ENCODE peak calls at places on chromosomes 1 and 21, in ten cellular contexts. One of them, this sample, is unnamed. For H3K9me3, the result is how much of the 10 kb centered on the place peaks cover.

GRCh38 chr1:184457500-184457899 is 70.7 kb downstream of the C1orf21 start:
- DNase-seq in endodermal cell: no peak
- DNase-seq in mammary epithelial cell: no peak
- DNase-seq in K562: no peak
- DNase-seq in neural progenitor cell: no peak
- DNase-seq in astrocyte: no peak
- DNase-seq in GM23248: peak
- DNase-seq in fibroblast of lung: no peak
- DNase-seq in trophoblast cell: no peak
- DNase-seq in endothelial cell of umbilical vein: no peak
- DNase-seq in this sample: peak

GRCh38 chr1:218674280-218674773 is 329.2 kb downstream of the TGFB2 start:
- DNase-seq in trophoblast cell: peak
- DNase-seq in fibroblast of lung: peak
- DNase-seq in mammary epithelial cell: no peak
- DNase-seq in GM23248: peak
- DNase-seq in K562: no peak
- DNase-seq in endothelial cell of umbilical vein: peak
- DNase-seq in neural progenitor cell: peak
- DNase-seq in astrocyte: peak
- DNase-seq in endodermal cell: peak
- DNase-seq in this sample: peak

GRCh38 chr1:7541629-7542028 is 229.5 kb upstream of the VAMP3 start:
- DNase-seq in endodermal cell: peak
- DNase-seq in neural progenitor cell: no peak
- DNase-seq in endothelial cell of umbilical vein: no peak
- DNase-seq in mammary epithelial cell: no peak
- DNase-seq in astrocyte: peak
- DNase-seq in K562: peak
- DNase-seq in GM23248: peak
- DNase-seq in fibroblast of lung: peak
- DNase-seq in trophoblast cell: no peak
- DNase-seq in this sample: no peak

GRCh38 chr1:210298296-210298695 is 30.4 kb upstream of the HHAT start:
- DNase-seq in endothelial cell of umbilical vein: no peak
- DNase-seq in GM23248: peak
- DNase-seq in trophoblast cell: no peak
- DNase-seq in astrocyte: no peak
- DNase-seq in K562: no peak
- DNase-seq in endodermal cell: no peak
- DNase-seq in fibroblast of lung: no peak
- DNase-seq in neural progenitor cell: no peak
- DNase-seq in mammary epithelial cell: no peak
- DNase-seq in this sample: no peak

GRCh38 chr1:62782197-62782886 is 1.6 kb upstream of the ATG4C start:
- DNase-seq in endodermal cell: no peak
- DNase-seq in fibroblast of lung: peak
- DNase-seq in neural progenitor cell: no peak
- DNase-seq in GM23248: peak
- DNase-seq in endothelial cell of umbilical vein: no peak
- DNase-seq in astrocyte: peak
- DNase-seq in K562: no peak
- DNase-seq in trophoblast cell: peak
- DNase-seq in mammary epithelial cell: peak
- DNase-seq in this sample: peak

GRCh38 chr1:21573971-21574458 is 64.8 kb downstream of the ALPL start:
- DNase-seq in trophoblast cell: peak
- DNase-seq in neural progenitor cell: peak
- DNase-seq in endodermal cell: peak
- DNase-seq in GM23248: peak
- DNase-seq in mammary epithelial cell: peak
- DNase-seq in endothelial cell of umbilical vein: peak
- DNase-seq in K562: peak
- DNase-seq in astrocyte: peak
- DNase-seq in fibroblast of lung: peak
- DNase-seq in this sample: peak

GRCh38 chr1:40155910-40156309 is 5.3 kb upstream of the RLF start:
- DNase-seq in endodermal cell: no peak
- DNase-seq in mammary epithelial cell: no peak
- DNase-seq in trophoblast cell: no peak
- DNase-seq in K562: no peak
- DNase-seq in GM23248: no peak
- DNase-seq in endothelial cell of umbilical vein: no peak
- DNase-seq in neural progenitor cell: no peak
- DNase-seq in astrocyte: no peak
- DNase-seq in fibroblast of lung: no peak
- DNase-seq in this sample: no peak

GRCh38 chr1:115648717-115649691 is 7.2 kb downstream of the VANGL1 start:
- DNase-seq in endodermal cell: peak
- DNase-seq in astrocyte: no peak
- DNase-seq in K562: peak
- DNase-seq in mammary epithelial cell: no peak
- DNase-seq in trophoblast cell: no peak
- DNase-seq in endothelial cell of umbilical vein: peak
- DNase-seq in fibroblast of lung: no peak
- DNase-seq in neural progenitor cell: no peak
- DNase-seq in GM23248: peak
- DNase-seq in this sample: no peak

GRCh38 chr1:77316966-77317365 is 35.1 kb downstream of the AK5 start:
- DNase-seq in endothelial cell of umbilical vein: no peak
- DNase-seq in mammary epithelial cell: no peak
- DNase-seq in GM23248: peak
- DNase-seq in K562: no peak
- DNase-seq in endodermal cell: no peak
- DNase-seq in neural progenitor cell: no peak
- DNase-seq in astrocyte: peak
- DNase-seq in trophoblast cell: no peak
- DNase-seq in fibroblast of lung: peak
- DNase-seq in this sample: no peak

GRCh38 chr1:11072216-11072917 is 12.5 kb upstream of the SRM start:
- DNase-seq in fibroblast of lung: no peak
- DNase-seq in neural progenitor cell: no peak
- DNase-seq in trophoblast cell: no peak
- DNase-seq in astrocyte: no peak
- DNase-seq in mammary epithelial cell: no peak
- DNase-seq in endothelial cell of umbilical vein: no peak
- DNase-seq in GM23248: no peak
- DNase-seq in K562: no peak
- DNase-seq in endodermal cell: no peak
- DNase-seq in this sample: no peak
- H3K9ac ChIP-seq in fibroblast of lung: no peak
- H3K9ac ChIP-seq in neural progenitor cell: no peak
- H3K9ac ChIP-seq in trophoblast cell: no peak
- H3K9ac ChIP-seq in astrocyte: no peak
- H3K9ac ChIP-seq in mammary epithelial cell: no peak
- H3K9ac ChIP-seq in endothelial cell of umbilical vein: no peak
- H3K9ac ChIP-seq in GM23248: no peak
- H3K9ac ChIP-seq in K562: no peak
- H3K9ac ChIP-seq in endodermal cell: no peak
- H3K9ac ChIP-seq in this sample: no peak

DNA sequence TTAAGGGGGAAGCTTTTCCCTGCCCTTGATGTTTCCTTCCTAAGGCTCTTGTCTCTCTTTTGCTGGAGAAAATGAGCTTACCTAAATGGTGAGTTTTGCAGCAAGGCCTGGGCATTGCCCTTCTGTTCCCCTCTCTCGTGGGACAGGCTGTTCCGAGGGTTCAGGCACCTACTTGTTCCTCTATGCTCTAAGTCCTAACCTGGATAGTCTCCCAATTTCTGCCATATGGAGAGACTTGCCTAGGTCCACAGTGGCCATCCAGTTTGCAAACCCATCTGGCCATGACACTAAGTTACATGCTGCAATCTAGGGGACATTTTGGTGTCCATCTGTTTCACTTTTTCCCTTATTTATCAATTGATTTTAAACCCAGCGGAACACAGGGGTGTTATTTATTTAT is 192.0 kb upstream of the KIAA0040 start:
- DNase-seq in endodermal cell: no peak
- DNase-seq in mammary epithelial cell: no peak
- DNase-seq in neural progenitor cell: no peak
- DNase-seq in astrocyte: no peak
- DNase-seq in GM23248: no peak
- DNase-seq in endothelial cell of umbilical vein: no peak
- DNase-seq in fibroblast of lung: no peak
- DNase-seq in K562: no peak
- DNase-seq in trophoblast cell: no peak
- DNase-seq in this sample: no peak
- H3K4me3 ChIP-seq in endodermal cell: no peak
- H3K4me3 ChIP-seq in mammary epithelial cell: no peak
- H3K4me3 ChIP-seq in neural progenitor cell: no peak
- H3K4me3 ChIP-seq in astrocyte: no peak
- H3K4me3 ChIP-seq in GM23248: no peak
- H3K4me3 ChIP-seq in endothelial cell of umbilical vein: no peak
- H3K4me3 ChIP-seq in fibroblast of lung: no peak
- H3K4me3 ChIP-seq in K562: no peak
- H3K4me3 ChIP-seq in trophoblast cell: no peak
- H3K4me3 ChIP-seq in this sample: no peak

GRCh38 chr1:81034366-81034765 is 766.4 kb upstream of the ADGRL2 start:
- DNase-seq in endodermal cell: no peak
- DNase-seq in neural progenitor cell: no peak
- DNase-seq in mammary epithelial cell: no peak
- DNase-seq in K562: no peak
- DNase-seq in trophoblast cell: no peak
- DNase-seq in GM23248: no peak
- DNase-seq in fibroblast of lung: no peak
- DNase-seq in astrocyte: no peak
- DNase-seq in endothelial cell of umbilical vein: no peak
- DNase-seq in this sample: no peak

GRCh38 chr1:81032374-81032773 is 768.4 kb upstream of the ADGRL2 start:
- DNase-seq in fibroblast of lung: no peak
- DNase-seq in trophoblast cell: no peak
- DNase-seq in mammary epithelial cell: no peak
- DNase-seq in astrocyte: no peak
- DNase-seq in endodermal cell: no peak
- DNase-seq in GM23248: no peak
- DNase-seq in K562: no peak
- DNase-seq in endothelial cell of umbilical vein: no peak
- DNase-seq in neural progenitor cell: no peak
- DNase-seq in this sample: no peak

GRCh38 chr1:81030441-81030840 is 770.3 kb upstream of the ADGRL2 start:
- DNase-seq in trophoblast cell: no peak
- DNase-seq in endodermal cell: no peak
- DNase-seq in astrocyte: no peak
- DNase-seq in K562: no peak
- DNase-seq in mammary epithelial cell: no peak
- DNase-seq in neural progenitor cell: no peak
- DNase-seq in GM23248: no peak
- DNase-seq in fibroblast of lung: no peak
- DNase-seq in endothelial cell of umbilical vein: no peak
- DNase-seq in this sample: no peak

GRCh38 chr1:81032973-81033425 is 767.7 kb upstream of the ADGRL2 start:
- DNase-seq in GM23248: no peak
- DNase-seq in fibroblast of lung: no peak
- DNase-seq in endodermal cell: no peak
- DNase-seq in endothelial cell of umbilical vein: no peak
- DNase-seq in trophoblast cell: no peak
- DNase-seq in neural progenitor cell: no peak
- DNase-seq in K562: no peak
- DNase-seq in astrocyte: no peak
- DNase-seq in mammary epithelial cell: no peak
- DNase-seq in this sample: no peak

GRCh38 chr1:81029266-81029665 is 771.5 kb upstream of the ADGRL2 start:
- DNase-seq in endothelial cell of umbilical vein: no peak
- DNase-seq in trophoblast cell: no peak
- DNase-seq in endodermal cell: no peak
- DNase-seq in neural progenitor cell: no peak
- DNase-seq in astrocyte: no peak
- DNase-seq in mammary epithelial cell: no peak
- DNase-seq in fibroblast of lung: peak
- DNase-seq in K562: no peak
- DNase-seq in GM23248: no peak
- DNase-seq in this sample: peak
- H3K9me3 ChIP-seq in endothelial cell of umbilical vein: under half
- H3K9me3 ChIP-seq in trophoblast cell: under half
- H3K9me3 ChIP-seq in endodermal cell: under half
- H3K9me3 ChIP-seq in neural progenitor cell: under half
- H3K9me3 ChIP-seq in astrocyte: under half
- H3K9me3 ChIP-seq in mammary epithelial cell: under half
- H3K9me3 ChIP-seq in fibroblast of lung: under half
- H3K9me3 ChIP-seq in K562: under half
- H3K9me3 ChIP-seq in GM23248: under half
- H3K9me3 ChIP-seq in this sample: under half

GRCh38 chr21:15928196-15928595 is 198.4 kb downstream of the USP25 start:
- DNase-seq in mammary epithelial cell: no peak
- DNase-seq in neural progenitor cell: no peak
- DNase-seq in endothelial cell of umbilical vein: no peak
- DNase-seq in endodermal cell: no peak
- DNase-seq in K562: no peak
- DNase-seq in GM23248: no peak
- DNase-seq in fibroblast of lung: no peak
- DNase-seq in astrocyte: no peak
- DNase-seq in trophoblast cell: no peak
- DNase-seq in this sample: no peak
- H3K9ac ChIP-seq in mammary epithelial cell: no peak
- H3K9ac ChIP-seq in neural progenitor cell: no peak
- H3K9ac ChIP-seq in endothelial cell of umbilical vein: no peak
- H3K9ac ChIP-seq in endodermal cell: no peak
- H3K9ac ChIP-seq in K562: no peak
- H3K9ac ChIP-seq in GM23248: no peak
- H3K9ac ChIP-seq in fibroblast of lung: no peak
- H3K9ac ChIP-seq in astrocyte: no peak
- H3K9ac ChIP-seq in trophoblast cell: no peak
- H3K9ac ChIP-seq in this sample: no peak

GRCh38 chr1:9539829-9540550 is 725 bp downstream of the SLC25A33 start:
- DNase-seq in endodermal cell: peak
- DNase-seq in GM23248: peak
- DNase-seq in trophoblast cell: peak
- DNase-seq in mammary epithelial cell: peak
- DNase-seq in K562: peak
- DNase-seq in endothelial cell of umbilical vein: peak
- DNase-seq in astrocyte: peak
- DNase-seq in neural progenitor cell: peak
- DNase-seq in fibroblast of lung: peak
- DNase-seq in this sample: peak
- H3K4me3 ChIP-seq in endodermal cell: peak
- H3K4me3 ChIP-seq in GM23248: peak
- H3K4me3 ChIP-seq in trophoblast cell: peak
- H3K4me3 ChIP-seq in mammary epithelial cell: peak
- H3K4me3 ChIP-seq in K562: peak
- H3K4me3 ChIP-seq in endothelial cell of umbilical vein: peak
- H3K4me3 ChIP-seq in astrocyte: peak
- H3K4me3 ChIP-seq in neural progenitor cell: peak
- H3K4me3 ChIP-seq in fibroblast of lung: peak
- H3K4me3 ChIP-seq in this sample: peak

DNA sequence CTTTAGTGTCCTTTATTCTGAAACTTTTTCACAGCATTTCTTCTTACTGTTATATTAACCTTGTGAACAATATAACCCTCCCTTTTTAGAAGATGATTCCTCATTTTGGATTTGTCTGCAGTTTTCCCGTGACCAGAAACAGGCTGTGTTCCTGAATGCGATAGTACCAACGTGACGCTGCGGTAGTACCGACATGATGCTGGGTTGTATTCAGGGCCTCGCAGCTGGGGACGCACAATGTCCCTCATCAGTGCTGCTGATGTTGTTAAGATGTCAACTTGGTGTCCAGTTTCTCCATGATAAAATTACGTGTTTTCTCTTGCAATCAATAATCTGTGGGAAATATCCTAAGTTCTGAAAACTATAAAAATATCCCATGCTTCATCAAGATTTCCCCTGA is 761.4 kb upstream of the TPTE start:
- DNase-seq in GM23248: no peak
- DNase-seq in neural progenitor cell: no peak
- DNase-seq in trophoblast cell: no peak
- DNase-seq in endodermal cell: no peak
- DNase-seq in mammary epithelial cell: no peak
- DNase-seq in fibroblast of lung: no peak
- DNase-seq in K562: no peak
- DNase-seq in astrocyte: no peak
- DNase-seq in endothelial cell of umbilical vein: no peak
- DNase-seq in this sample: no peak
- H3K9me3 ChIP-seq in GM23248: under half
- H3K9me3 ChIP-seq in neural progenitor cell: half or more
- H3K9me3 ChIP-seq in trophoblast cell: under half
- H3K9me3 ChIP-seq in endodermal cell: half or more
- H3K9me3 ChIP-seq in mammary epithelial cell: half or more
- H3K9me3 ChIP-seq in fibroblast of lung: under half
- H3K9me3 ChIP-seq in K562: under half
- H3K9me3 ChIP-seq in astrocyte: under half
- H3K9me3 ChIP-seq in endothelial cell of umbilical vein: under half
- H3K9me3 ChIP-seq in this sample: under half